ENCODE peak calls at places on chromosomes 6 and 20, in six cellular contexts. One of them, this sample, is unnamed.

GRCh38 chr6:99887066-99887465 is 107.0 kb downstream of the MCHR2 start:
- DNase-seq in transverse colon: no peak
- DNase-seq in stomach: no peak
- DNase-seq in A549: no peak
- DNase-seq in sigmoid colon: no peak
- DNase-seq in ovary: no peak
- DNase-seq in this sample: no peak

GRCh38 chr20:33701629-33702450 is 15.7 kb upstream of the E2F1 start:
- DNase-seq in transverse colon: no peak
- DNase-seq in stomach: no peak
- DNase-seq in A549: no peak
- DNase-seq in sigmoid colon: no peak
- DNase-seq in ovary: no peak
- DNase-seq in this sample: no peak

GRCh38 chr6:90701146-90701781 is 114.4 kb upstream of the MAP3K7 start:
- DNase-seq in transverse colon: no peak
- DNase-seq in stomach: no peak
- DNase-seq in A549: no peak
- DNase-seq in sigmoid colon: no peak
- DNase-seq in ovary: no peak
- DNase-seq in this sample: no peak

GRCh38 chr20:16982091-16982726 is 234.1 kb downstream of the OTOR start:
- DNase-seq in transverse colon: no peak
- DNase-seq in stomach: no peak
- DNase-seq in A549: no peak
- DNase-seq in sigmoid colon: no peak
- DNase-seq in ovary: no peak
- DNase-seq in this sample: no peak

GRCh38 chr6:35089935-35090505 is 51.1 kb downstream of the TCP11 start:
- DNase-seq in transverse colon: no peak
- DNase-seq in stomach: peak
- DNase-seq in A549: no peak
- DNase-seq in sigmoid colon: peak
- DNase-seq in ovary: no peak
- DNase-seq in this sample: no peak

GRCh38 chr6:149213829-149214228 is 103.7 kb upstream of the TAB2 start:
- DNase-seq in transverse colon: no peak
- DNase-seq in stomach: no peak
- DNase-seq in A549: no peak
- DNase-seq in sigmoid colon: no peak
- DNase-seq in ovary: no peak
- DNase-seq in this sample: no peak

GRCh38 chr6:123118811-123119210 is 122.8 kb downstream of the CLVS2 start:
- DNase-seq in transverse colon: no peak
- DNase-seq in stomach: no peak
- DNase-seq in A549: no peak
- DNase-seq in sigmoid colon: no peak
- DNase-seq in ovary: no peak
- DNase-seq in this sample: no peak

GRCh38 chr20:61561111-61561830 is 309.2 kb downstream of the CDH4 start:
- DNase-seq in transverse colon: no peak
- DNase-seq in stomach: no peak
- DNase-seq in A549: no peak
- DNase-seq in sigmoid colon: no peak
- DNase-seq in ovary: no peak
- DNase-seq in this sample: no peak

GRCh38 chr6:168418631-168419250 is 22.2 kb upstream of the SMOC2 start:
- DNase-seq in transverse colon: no peak
- DNase-seq in stomach: no peak
- DNase-seq in A549: no peak
- DNase-seq in sigmoid colon: no peak
- DNase-seq in ovary: no peak
- DNase-seq in this sample: no peak

GRCh38 chr6:130775421-130776012 is 51.7 kb upstream of the SMLR1 start:
- DNase-seq in transverse colon: no peak
- DNase-seq in stomach: no peak
- DNase-seq in A549: no peak
- DNase-seq in sigmoid colon: no peak
- DNase-seq in ovary: no peak
- DNase-seq in this sample: no peak

GRCh38 chr6:35343092-35343834 is 905 bp downstream of the PPARD start:
- DNase-seq in transverse colon: peak
- DNase-seq in stomach: peak
- DNase-seq in A549: no peak
- DNase-seq in sigmoid colon: peak
- DNase-seq in ovary: peak
- DNase-seq in this sample: no peak

GRCh38 chr6:133017581-133017980 is 203.2 kb downstream of the RPS12 start:
- DNase-seq in transverse colon: no peak
- DNase-seq in stomach: no peak
- DNase-seq in A549: no peak
- DNase-seq in sigmoid colon: no peak
- DNase-seq in ovary: no peak
- DNase-seq in this sample: no peak

GRCh38 chr6:147205690-147206600 is 1.7 kb downstream of the STXBP5 start:
- DNase-seq in transverse colon: peak
- DNase-seq in stomach: no peak
- DNase-seq in A549: no peak
- DNase-seq in sigmoid colon: no peak
- DNase-seq in ovary: no peak
- DNase-seq in this sample: no peak

GRCh38 chr20:62763404-62763803 is 32.9 kb upstream of the MRGBP start:
- DNase-seq in transverse colon: no peak
- DNase-seq in stomach: no peak
- DNase-seq in A549: no peak
- DNase-seq in sigmoid colon: no peak
- DNase-seq in ovary: no peak
- DNase-seq in this sample: no peak

GRCh38 chr6:35491558-35492541 is 5.0 kb downstream of the TEAD3 start:
- DNase-seq in transverse colon: no peak
- DNase-seq in stomach: no peak
- DNase-seq in A549: no peak
- DNase-seq in sigmoid colon: no peak
- DNase-seq in ovary: peak
- DNase-seq in this sample: no peak

GRCh38 chr6:124770784-124771183 is 191.5 kb upstream of the RNF217 start:
- DNase-seq in transverse colon: no peak
- DNase-seq in stomach: no peak
- DNase-seq in A549: no peak
- DNase-seq in sigmoid colon: no peak
- DNase-seq in ovary: no peak
- DNase-seq in this sample: no peak

GRCh38 chr6:1771324-1771723 is 161.6 kb downstream of the FOXC1 start:
- DNase-seq in transverse colon: no peak
- DNase-seq in stomach: no peak
- DNase-seq in A549: no peak
- DNase-seq in sigmoid colon: no peak
- DNase-seq in ovary: no peak
- DNase-seq in this sample: no peak

GRCh38 chr20:44457016-44457415 is 18.7 kb upstream of the TTPAL start:
- DNase-seq in transverse colon: peak
- DNase-seq in stomach: no peak
- DNase-seq in A549: no peak
- DNase-seq in sigmoid colon: no peak
- DNase-seq in ovary: no peak
- DNase-seq in this sample: no peak

DNA sequence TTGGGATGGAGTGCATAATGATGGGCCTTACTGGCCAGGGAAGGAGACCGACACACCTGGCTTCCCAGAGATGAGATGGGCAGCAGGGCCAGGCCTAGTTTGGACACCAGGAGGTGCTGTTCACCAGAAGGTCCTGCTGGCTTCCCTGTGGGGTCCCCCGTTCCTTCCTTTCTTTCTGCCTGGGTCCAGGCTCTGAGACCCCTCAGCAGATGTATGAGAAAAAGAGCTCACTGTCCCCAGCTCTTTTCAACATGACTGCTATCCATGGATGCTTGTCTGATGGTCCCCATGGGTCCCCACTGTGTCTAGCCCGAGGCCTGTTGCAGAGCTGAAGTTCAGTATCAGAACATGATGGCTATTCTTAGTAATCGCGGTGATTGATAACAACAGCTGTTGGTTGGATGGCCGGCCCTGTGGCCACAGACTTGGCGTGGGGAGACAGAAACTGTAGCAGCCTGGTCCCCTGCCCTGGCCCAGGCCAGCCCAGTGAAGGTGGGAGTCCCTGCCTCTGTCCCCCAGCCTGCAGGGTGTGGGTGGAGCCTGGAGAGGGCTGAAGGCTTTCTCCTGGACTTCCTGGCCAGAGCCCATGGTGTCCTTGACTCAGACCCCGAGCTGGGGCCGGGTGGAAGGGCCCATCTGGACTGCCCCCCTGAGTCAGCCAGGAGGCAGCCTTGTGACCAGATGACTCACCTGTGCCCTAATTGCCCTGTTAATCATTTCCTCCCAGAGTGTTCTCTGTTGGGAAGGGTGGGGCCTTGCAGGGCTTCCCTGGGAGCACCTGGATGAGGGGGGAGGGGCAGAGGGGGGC is 9.9 kb upstream of the BAK1 start:
- DNase-seq in transverse colon: peak
- DNase-seq in stomach: peak
- DNase-seq in A549: peak
- DNase-seq in sigmoid colon: peak
- DNase-seq in ovary: peak
- DNase-seq in this sample: no peak
- TF ChIP-seq EP300 in transverse colon: peak
- TF ChIP-seq EP300 in stomach: no peak
- TF ChIP-seq EP300 in A549: no peak
- TF ChIP-seq EP300 in sigmoid colon: no peak
- TF ChIP-seq EP300 in ovary: no peak
- TF ChIP-seq EP300 in this sample: no peak

DNA sequence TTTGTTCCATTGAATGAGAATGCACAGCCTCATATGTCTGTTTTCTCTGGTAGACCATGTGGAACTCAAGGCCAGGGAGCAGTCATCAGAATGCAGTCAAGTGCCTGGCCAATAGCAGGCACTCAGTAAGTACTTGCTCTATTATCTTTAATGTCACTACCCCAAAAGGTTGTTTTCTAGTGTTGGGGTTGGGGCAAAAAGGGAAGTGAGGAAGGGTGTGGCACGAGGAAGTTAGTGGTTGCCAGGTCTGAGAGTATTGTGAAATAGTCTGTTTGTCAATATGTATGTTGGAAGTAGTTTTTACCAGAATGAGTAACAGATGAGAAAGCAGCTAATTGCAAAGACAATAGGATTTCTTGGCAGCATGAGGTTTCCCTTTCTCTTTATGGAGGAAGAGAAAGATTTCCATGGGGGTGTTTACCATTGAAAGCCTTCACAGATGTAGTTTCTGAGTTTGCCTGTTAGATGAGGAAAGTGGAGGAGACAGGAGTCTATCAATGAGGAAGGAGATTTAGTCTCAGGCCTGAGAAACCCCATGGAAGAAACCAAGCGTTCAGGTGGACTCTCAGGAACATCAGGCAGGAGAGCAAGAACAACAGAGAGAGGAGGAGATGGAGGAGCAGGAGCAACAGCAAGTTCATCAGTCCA is 59.6 kb upstream of the ARMH2 start:
- DNase-seq in transverse colon: peak
- DNase-seq in stomach: no peak
- DNase-seq in A549: no peak
- DNase-seq in sigmoid colon: no peak
- DNase-seq in ovary: no peak
- DNase-seq in this sample: no peak
- H3K27ac ChIP-seq in transverse colon: peak
- H3K27ac ChIP-seq in stomach: no peak
- H3K27ac ChIP-seq in A549: no peak
- H3K27ac ChIP-seq in sigmoid colon: no peak
- H3K27ac ChIP-seq in ovary: no peak
- H3K27ac ChIP-seq in this sample: no peak

DNA sequence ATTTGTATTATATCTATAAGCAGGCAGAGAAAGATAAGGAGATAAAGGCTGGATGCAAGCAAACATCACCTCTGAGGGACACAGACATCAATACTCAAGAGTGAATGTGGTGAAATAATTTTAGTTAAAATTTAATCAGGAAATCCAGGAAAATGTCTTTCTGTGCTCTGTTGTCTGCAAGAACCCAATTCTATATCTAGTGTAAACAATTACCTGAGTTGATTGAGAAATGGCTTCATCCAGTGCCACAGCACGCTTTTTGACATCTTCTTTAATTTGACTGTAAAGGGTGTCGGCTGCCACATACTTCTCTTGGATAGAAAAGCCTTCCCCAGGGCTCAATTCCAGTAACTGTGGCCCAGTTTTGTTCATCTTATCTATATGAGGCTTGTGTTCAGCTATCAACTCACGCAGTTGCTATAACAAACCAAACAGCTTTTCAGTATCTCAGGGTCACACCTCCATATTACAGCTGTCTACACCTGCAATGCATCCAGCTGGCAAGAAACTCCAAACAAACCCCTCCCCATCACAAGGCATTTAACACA is 131.6 kb downstream of the DST start:
- DNase-seq in transverse colon: peak
- DNase-seq in stomach: no peak
- DNase-seq in A549: no peak
- DNase-seq in sigmoid colon: no peak
- DNase-seq in ovary: no peak
- DNase-seq in this sample: no peak
- TF ChIP-seq EP300 in transverse colon: no peak
- TF ChIP-seq EP300 in stomach: no peak
- TF ChIP-seq EP300 in A549: no peak
- TF ChIP-seq EP300 in sigmoid colon: no peak
- TF ChIP-seq EP300 in ovary: no peak
- TF ChIP-seq EP300 in this sample: no peak

GRCh38 chr6:42692151-42692911 is 30.1 kb downstream of the PRPH2 start:
- DNase-seq in transverse colon: no peak
- DNase-seq in stomach: no peak
- DNase-seq in A549: no peak
- DNase-seq in sigmoid colon: no peak
- DNase-seq in ovary: no peak
- DNase-seq in this sample: no peak

GRCh38 chr6:42693725-42694323 is 28.6 kb downstream of the PRPH2 start:
- DNase-seq in transverse colon: no peak
- DNase-seq in stomach: no peak
- DNase-seq in A549: no peak
- DNase-seq in sigmoid colon: no peak
- DNase-seq in ovary: no peak
- DNase-seq in this sample: no peak

GRCh38 chr6:42689371-42689770 is 33.0 kb downstream of the PRPH2 start:
- DNase-seq in transverse colon: no peak
- DNase-seq in stomach: no peak
- DNase-seq in A549: no peak
- DNase-seq in sigmoid colon: no peak
- DNase-seq in ovary: no peak
- DNase-seq in this sample: no peak

GRCh38 chr6:42690151-42690702 is 32.2 kb downstream of the PRPH2 start:
- DNase-seq in transverse colon: no peak
- DNase-seq in stomach: no peak
- DNase-seq in A549: no peak
- DNase-seq in sigmoid colon: no peak
- DNase-seq in ovary: no peak
- DNase-seq in this sample: no peak

DNA sequence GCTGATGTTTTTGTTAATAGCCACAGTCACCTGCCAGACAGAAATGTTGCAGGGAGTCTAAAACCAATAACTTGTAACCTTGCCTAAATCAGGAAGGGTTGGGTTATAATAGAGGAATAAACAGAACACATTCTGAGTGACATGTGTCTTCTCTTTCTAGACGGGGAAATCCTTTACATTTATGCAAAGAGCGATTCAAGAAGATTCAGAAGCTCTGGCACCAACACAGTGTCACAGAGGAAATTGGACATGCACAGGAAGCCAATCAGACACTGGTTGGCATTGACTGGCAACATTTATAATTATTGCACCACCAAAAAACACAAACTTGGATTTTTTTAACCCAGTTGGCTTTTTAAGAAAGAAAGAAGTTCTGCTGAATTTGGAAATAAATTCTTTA is 31.5 kb downstream of the PRPH2 start:
- DNase-seq in transverse colon: no peak
- DNase-seq in stomach: no peak
- DNase-seq in A549: no peak
- DNase-seq in sigmoid colon: no peak
- DNase-seq in ovary: no peak
- DNase-seq in this sample: no peak
- H3K27ac ChIP-seq in transverse colon: no peak
- H3K27ac ChIP-seq in stomach: no peak
- H3K27ac ChIP-seq in A549: no peak
- H3K27ac ChIP-seq in sigmoid colon: peak
- H3K27ac ChIP-seq in ovary: no peak
- H3K27ac ChIP-seq in this sample: no peak

This sample was measured in tibial nerve.